ENCODE peak calls at places on chromosomes 3 and 15, in eight cellular contexts. U is A549, D is H1, T is SK-N-SH, S is endothelial cell of umbilical vein, X is K562, P is HepG2, W is GM12878. Z is an unnamed sample.

GRCh38 chr15:82952156-82953081 is at the start of gene HOMER2:
- DNase-seq in D (peak; percentile 71), X (no peak), S (no peak), U (peak; percentile 57), W (no peak), P (peak; percentile 10), T (peak; percentile 91), Z (no peak)

GRCh38 chr3:167450195-167450594 is 23.6 kb downstream of the SERPINI2 start:
- DNase-seq in S (no peak), P (no peak), W (no peak), T (no peak), U (no peak), D (no peak), X (no peak), Z (no peak)

GRCh38 chr3:124315215-124316033 is 323.5 kb upstream of the ROPN1 start:
- DNase-seq in W (no peak), U (peak; percentile 13), X (no peak), D (no peak), P (no peak), S (peak; percentile 8), T (no peak), Z (peak; percentile 3)

GRCh38 chr15:50024183-50024795 is 94.7 kb downstream of the ATP8B4 start:
- DNase-seq in T (peak; percentile 36), U (no peak), X (no peak), S (no peak), W (no peak), P (no peak), D (no peak), Z (no peak)

GRCh38 chr3:179146911-179147570 is 1.1 kb upstream of the PIK3CA start:
- DNase-seq in X (peak; percentile 79), U (peak; percentile 45), P (peak; percentile 74), D (no peak), W (peak; percentile 42), T (peak; percentile 68), S (peak; percentile 91), Z (peak; percentile 71)

GRCh38 chr3:119630562-119631329 is 29.6 kb downstream of the POPDC2 start:
- DNase-seq in X (peak; percentile 15), P (no peak), S (peak; percentile 67), T (no peak), U (no peak), W (no peak), D (no peak), Z (no peak)

GRCh38 chr3:96354742-96355141 is 459.7 kb upstream of the EPHA6 start:
- DNase-seq in T (no peak), X (no peak), D (no peak), P (no peak), U (no peak), S (peak; percentile 89), W (no peak), Z (no peak)

GRCh38 chr3:36908647-36909180 is 36.1 kb downstream of the TRANK1 start:
- DNase-seq in S (no peak), T (no peak), X (no peak), D (no peak), P (no peak), U (no peak), W (no peak), Z (no peak)

GRCh38 chr3:28841436-28841835 is 439.4 kb upstream of the RBMS3 start:
- DNase-seq in D (no peak), W (no peak), T (no peak), X (no peak), U (no peak), P (no peak), S (no peak), Z (no peak)

GRCh38 chr15:82165948-82166376 is 96.6 kb downstream of the EFL1 start:
- DNase-seq in U (no peak), D (no peak), P (no peak), S (peak; percentile 31), T (peak; percentile 70), X (no peak), W (peak; percentile 12), Z (no peak)

GRCh38 chr3:187368251-187368733 is at the start of gene RTP4:
- DNase-seq in X (no peak), T (no peak), U (no peak), W (peak; percentile 82), D (no peak), S (peak; percentile 61), P (peak; percentile 37), Z (no peak)

GRCh38 chr3:131655076-131655685 is 152.4 kb upstream of the MRPL3 start:
- DNase-seq in D (no peak), W (no peak), S (no peak), U (no peak), P (no peak), T (no peak), X (no peak), Z (no peak)

GRCh38 chr15:65836665-65837064 is 32.6 kb upstream of the RAB11A start:
- DNase-seq in X (no peak), W (no peak), D (peak; percentile 59), T (no peak), P (no peak), U (no peak), S (no peak), Z (peak; percentile 16)

GRCh38 chr15:69224383-69224782 is 63.9 kb downstream of the GLCE start:
- DNase-seq in W (no peak), T (no peak), S (peak; percentile 16), P (peak; percentile 94), U (no peak), X (no peak), D (no peak), Z (no peak)

GRCh38 chr3:133457465-133458067 is 57.7 kb downstream of the BFSP2 start:
- DNase-seq in P (no peak), S (no peak), X (peak; percentile 11), W (no peak), D (no peak), U (no peak), T (no peak), Z (peak; percentile 48)

GRCh38 chr3:139129892-139130291 is 85.2 kb upstream of the PRR23C start:
- DNase-seq in U (no peak), T (no peak), D (no peak), S (no peak), P (no peak), X (no peak), W (no peak), Z (no peak)

DNA sequence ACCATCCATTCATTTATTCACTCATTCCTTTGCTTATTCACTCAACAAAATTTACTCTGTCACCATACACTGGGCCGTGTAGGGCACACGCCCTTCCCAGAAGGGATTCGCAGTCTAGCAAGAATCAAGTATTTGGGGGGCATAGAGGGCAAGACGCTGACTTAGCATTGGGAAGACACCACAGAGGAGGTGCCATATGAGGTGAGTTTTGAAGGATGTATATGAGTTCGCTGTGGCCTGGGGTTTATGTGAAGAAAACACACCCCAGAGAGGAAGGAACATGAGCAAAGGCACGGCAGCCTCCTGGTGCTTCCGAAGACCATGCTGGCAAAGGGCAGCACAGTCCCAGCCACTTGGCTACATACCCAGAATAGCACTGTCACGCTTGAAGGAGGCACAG is 23.1 kb upstream of the IQSEC1 start:
- DNase-seq in P (no peak), T (no peak), S (no peak), X (no peak), D (no peak), U (no peak), W (no peak), Z (no peak)
- TF ChIP-seq MAX in P (no peak), T (no peak), S (no peak), X (no peak), D (no peak), U (no peak), W (no peak), Z (no peak)

DNA sequence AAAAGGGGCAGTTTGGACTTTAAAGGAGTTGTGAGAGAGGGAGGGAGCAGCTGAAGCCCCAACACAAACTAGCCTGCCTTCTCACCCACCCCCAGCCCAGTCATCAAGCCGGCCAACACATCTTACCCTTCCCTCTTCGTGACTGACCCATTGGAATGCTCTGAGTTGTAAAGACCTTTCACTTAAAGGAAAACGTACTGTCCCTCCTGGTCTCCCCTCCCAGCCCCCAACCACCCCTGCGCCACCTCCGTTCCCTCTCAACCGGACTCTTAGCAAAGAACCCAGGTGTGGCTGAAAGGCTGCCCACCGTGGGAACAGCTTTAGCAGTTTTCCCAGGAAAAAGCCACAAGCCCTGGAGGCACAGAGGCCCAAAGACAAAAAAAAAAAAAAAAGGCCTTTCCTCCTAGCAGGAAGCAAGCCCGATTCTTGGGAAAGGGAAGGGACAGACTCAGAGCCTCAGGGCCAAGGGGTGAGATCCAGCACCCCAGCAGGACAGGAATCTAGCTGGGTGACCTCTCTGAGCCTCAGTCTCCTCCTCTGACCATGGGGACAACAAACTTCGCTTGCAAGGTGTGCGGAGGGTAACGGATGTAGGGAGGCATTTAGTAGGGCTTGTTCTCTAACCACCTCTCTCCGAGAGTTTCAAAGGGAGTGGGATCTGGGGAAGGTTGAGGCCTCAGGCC is 2.4 kb downstream of the CYP11A1 start:
- DNase-seq in X (no peak), T (no peak), W (no peak), U (no peak), S (no peak), D (no peak), P (no peak), Z (no peak)
- H3K4me3 ChIP-seq in X (no peak overlapping the region), T (no peak overlapping the region), W (no peak overlapping the region), U (no peak overlapping the region), S (no peak overlapping the region), D (peak overlapping the region; percentile 53), P (peak overlapping the region; percentile 79), Z (no peak overlapping the region)

DNA sequence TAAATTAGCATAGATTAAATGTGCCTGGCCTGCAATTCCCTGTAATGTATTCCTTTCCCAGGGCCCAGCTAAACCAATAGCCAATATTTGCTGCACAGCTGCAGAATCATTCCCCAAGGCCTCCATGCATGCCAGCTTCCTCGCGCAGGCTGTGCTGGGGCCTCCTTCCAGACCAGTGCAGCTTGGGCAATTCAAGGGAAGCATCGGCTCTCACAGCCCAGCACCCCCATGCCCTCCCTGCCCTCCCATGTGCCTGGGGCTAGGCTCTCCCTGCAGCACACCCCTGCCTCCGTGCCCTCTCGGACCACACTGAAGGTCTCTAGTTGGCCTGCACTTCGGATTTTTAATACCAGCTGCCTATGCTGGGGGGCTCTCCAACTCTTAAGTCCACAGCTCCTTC is 136.1 kb upstream of the IQSEC1 start:
- DNase-seq in D (no peak), W (no peak), P (no peak), T (no peak), X (no peak), S (no peak), U (no peak), Z (no peak)
- H3K4me2 ChIP-seq in D (no peak overlapping the region), W (no peak overlapping the region), P (no peak overlapping the region), T (no peak overlapping the region), X (no peak overlapping the region), S (no peak overlapping the region), U (no peak overlapping the region), Z (no peak overlapping the region)

GRCh38 chr3:191355406-191355805 is 25.1 kb upstream of the UTS2B start:
- DNase-seq in W (peak; percentile 74), D (no peak), U (no peak), P (no peak), T (no peak), S (no peak), X (no peak), Z (no peak)

GRCh38 chr3:191350389-191351090 is 20.2 kb upstream of the UTS2B start:
- DNase-seq in U (no peak), W (no peak), X (no peak), D (no peak), S (peak; percentile 75), T (no peak), P (no peak), Z (no peak)

GRCh38 chr3:191356586-191357439 is 26.5 kb upstream of the UTS2B start:
- DNase-seq in S (peak; percentile 73), T (no peak), U (no peak), W (no peak), P (no peak), X (no peak), D (no peak), Z (peak; percentile 42)

GRCh38 chr3:191352014-191352413 is 21.7 kb upstream of the UTS2B start:
- DNase-seq in X (no peak), P (no peak), S (peak; percentile 24), D (no peak), T (no peak), W (no peak), U (no peak), Z (no peak)

GRCh38 chr3:191353022-191353777 is 22.9 kb upstream of the UTS2B start:
- DNase-seq in P (peak; percentile 50), W (no peak), S (no peak), U (no peak), X (no peak), T (no peak), D (no peak), Z (no peak)
- TF ChIP-seq MAX in P (no peak), W (no peak), S (no peak), U (no peak), X (no peak), T (no peak), D (no peak), Z (no peak)